ENCODE peak calls at places on chromosomes 1 and 21, in ten cellular contexts. H, B, K, U, P, N, Z, Q, D and M are unnamed samples.

GRCh38 chr1:10398278-10398733 is 558 bp upstream of the PGD start:
- DNase-seq in B (no peak), D (no peak), N (no peak), Q (no peak), U (no peak), K (no peak), H (no peak), Z (no peak), P (no peak), M (no peak)

GRCh38 chr1:190494451-190494850 is 16.8 kb upstream of the BRINP3 start:
- DNase-seq in Z (no peak), H (no peak), D (no peak), Q (no peak), N (no peak), B (no peak), U (no peak), P (no peak), K (no peak), M (no peak)

GRCh38 chr1:95287078-95287477 is 53.1 kb downstream of the RWDD3 start:
- DNase-seq in P (no peak), Z (no peak), D (no peak), H (no peak), U (peak; percentile 16), B (no peak), N (no peak), Q (no peak), K (no peak), M (no peak)

GRCh38 chr21:38258803-38259485 is 2.2 kb downstream of the KCNJ15 start:
- DNase-seq in N (peak; percentile 98), H (no peak), B (no peak), D (no peak), K (no peak), Z (no peak), P (no peak), U (peak; percentile 87), Q (peak; percentile 91), M (no peak)

GRCh38 chr1:156160744-156161181 is 7.4 kb downstream of the SEMA4A start:
- DNase-seq in P (peak; percentile 82), H (no peak), U (no peak), N (peak; percentile 58), D (peak; percentile 78), Z (peak; percentile 64), B (peak; percentile 93), K (peak; percentile 81), Q (peak; percentile 57), M (peak; percentile 59)

GRCh38 chr1:202586018-202586821 is 124.0 kb downstream of the SYT2 start:
- DNase-seq in Z (peak; percentile 62), B (no peak), H (peak; percentile 33), P (peak; percentile 22), U (no peak), Q (peak; percentile 36), K (peak; percentile 28), D (peak; percentile 62), N (peak; percentile 38), M (no peak)

GRCh38 chr1:3863231-3863935 is 6.1 kb downstream of the DFFB start:
- DNase-seq in B (no peak), N (no peak), Z (no peak), K (no peak), P (no peak), Q (no peak), H (no peak), D (no peak), U (no peak), M (no peak)

GRCh38 chr1:199843856-199844255 is 183.7 kb upstream of the NR5A2 start:
- DNase-seq in U (peak; percentile 19), H (no peak), P (no peak), D (peak; percentile 67), B (no peak), Q (peak; percentile 21), K (no peak), Z (no peak), N (peak; percentile 36), M (no peak)

GRCh38 chr1:109723351-109723750 is 11.3 kb downstream of the GSTM5 start:
- DNase-seq in D (no peak), K (no peak), B (no peak), Q (peak; percentile 4), Z (no peak), H (no peak), U (no peak), N (peak; percentile 6), P (no peak), M (no peak)

GRCh38 chr21:18524097-18524496 is 120.5 kb upstream of the TMPRSS15 start:
- DNase-seq in P (no peak), Q (no peak), Z (no peak), K (no peak), D (no peak), B (no peak), N (no peak), H (no peak), U (no peak), M (no peak)

GRCh38 chr1:94746635-94747525 is 73.3 kb upstream of the SLC44A3 start:
- DNase-seq in U (no peak), Z (no peak), K (no peak), B (no peak), Q (no peak), N (no peak), P (peak; percentile 43), H (no peak), D (no peak), M (no peak)

GRCh38 chr21:29219165-29219770 is 79.5 kb upstream of the BACH1 start:
- DNase-seq in K (peak; percentile 39), D (no peak), U (no peak), H (no peak), Q (no peak), Z (no peak), N (peak; percentile 47), P (peak; percentile 70), B (no peak), M (no peak)

GRCh38 chr1:11858968-11859871 is 475 bp upstream of the NPPB start:
- DNase-seq in P (peak; percentile 63), Q (peak; percentile 33), B (peak; percentile 66), D (peak; percentile 61), K (peak; percentile 37), N (peak; percentile 49), Z (peak; percentile 88), H (no peak), U (peak; percentile 37), M (peak; percentile 61)

GRCh38 chr1:62528015-62528414 is 69.3 kb upstream of the ANGPTL3 start:
- DNase-seq in H (no peak), N (no peak), Z (no peak), B (peak; percentile 32), U (no peak), Q (no peak), K (peak; percentile 20), P (peak; percentile 61), D (peak; percentile 69), M (no peak)

GRCh38 chr1:172122381-172122780 is 281.1 kb downstream of the DNM3 start:
- DNase-seq in U (no peak), Q (no peak), Z (no peak), K (no peak), P (no peak), H (no peak), N (no peak), B (no peak), D (no peak), M (no peak)

DNA sequence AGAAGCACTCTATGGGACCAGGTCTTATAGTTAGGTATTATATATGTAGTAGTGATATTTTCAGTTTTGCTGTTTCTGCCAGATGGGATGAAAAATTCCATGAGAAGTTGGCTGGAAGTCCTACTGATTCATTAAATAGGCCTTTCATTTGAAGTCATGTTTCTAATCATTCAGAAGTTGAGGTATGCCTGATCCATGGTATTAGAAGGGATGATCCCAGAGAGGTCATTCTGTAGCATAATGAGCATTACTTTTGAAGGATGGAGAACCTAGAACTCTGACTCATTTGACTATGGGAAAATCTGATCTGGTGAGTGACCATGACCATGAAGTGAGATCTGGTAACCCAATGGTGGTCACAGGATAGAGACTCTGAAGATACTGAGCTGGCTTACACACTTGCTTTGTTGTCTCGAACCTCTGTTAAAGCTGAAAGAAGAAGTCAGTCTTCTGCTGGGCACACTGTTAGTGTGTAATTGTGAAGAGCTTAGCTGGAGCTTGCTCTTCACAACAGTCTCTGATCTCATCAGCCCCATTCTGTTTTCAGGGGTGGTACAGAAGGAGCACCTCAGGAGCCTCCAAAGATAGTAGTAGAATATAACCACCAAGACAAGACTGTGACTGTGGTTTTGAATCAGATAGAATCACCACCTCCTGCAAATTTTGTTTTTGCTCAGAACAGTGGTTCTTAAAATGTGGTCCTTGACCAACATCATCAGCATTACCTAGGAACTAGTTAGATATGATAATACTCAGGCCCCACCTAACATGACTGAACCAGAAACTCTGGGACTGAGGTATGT is 9.0 kb downstream of the MGST3 start:
- DNase-seq in P (no peak), N (peak; percentile 52), Z (no peak), U (no peak), D (no peak), B (no peak), K (no peak), H (no peak), Q (peak; percentile 40), M (no peak)
- H3K4me1 ChIP-seq in P (peaks cover 35% of the 10 kb centered on the region), N (peaks cover 11% of the 10 kb centered on the region), Z (no peaks in the 10 kb centered on the region), U (peaks cover 60% of the 10 kb centered on the region), D (peaks cover 15% of the 10 kb centered on the region), B (peaks cover 4% of the 10 kb centered on the region), K (no peaks in the 10 kb centered on the region), H (no peaks in the 10 kb centered on the region), Q (peaks cover 5% of the 10 kb centered on the region), M (peaks cover 9% of the 10 kb centered on the region)

GRCh38 chr1:153340356-153340755 is 8.3 kb downstream of the PGLYRP4 start:
- DNase-seq in N (no peak), B (no peak), Z (no peak), H (no peak), D (no peak), P (no peak), Q (no peak), K (no peak), U (no peak), M (no peak)
- H3K9me3 ChIP-seq in N (no peaks in the 10 kb centered on the region), B (no peaks in the 10 kb centered on the region), Z (no peaks in the 10 kb centered on the region), H (no peaks in the 10 kb centered on the region), D (no peaks in the 10 kb centered on the region), P (no peaks in the 10 kb centered on the region), Q (no peaks in the 10 kb centered on the region), K (no peaks in the 10 kb centered on the region), U (no peaks in the 10 kb centered on the region), M (no peaks in the 10 kb centered on the region)

DNA sequence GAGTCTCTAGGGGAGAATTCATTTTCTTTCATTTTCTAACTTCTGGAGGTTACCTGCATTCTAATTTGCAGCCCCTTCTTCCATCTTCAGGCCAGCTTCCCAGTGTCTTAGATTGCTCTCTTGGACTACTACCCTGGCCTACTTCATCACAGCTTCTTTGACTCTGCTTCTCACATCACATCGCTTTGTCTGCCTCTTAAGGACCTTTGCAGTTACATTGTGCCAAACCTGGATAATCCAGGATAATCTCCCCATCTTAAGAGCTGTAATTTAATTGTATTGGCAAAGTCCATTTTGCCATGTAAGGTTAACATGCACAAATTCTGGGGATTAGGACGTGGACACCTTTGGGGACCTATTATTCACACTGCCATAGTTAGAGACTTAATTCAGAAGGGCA is 18.4 kb downstream of the RNF2 start:
- DNase-seq in H (no peak), U (no peak), K (no peak), B (no peak), P (no peak), D (no peak), Z (no peak), N (no peak), Q (no peak), M (no peak)
- H3K4me1 ChIP-seq in H (peaks cover 2% of the 10 kb centered on the region), U (no peaks in the 10 kb centered on the region), K (no peaks in the 10 kb centered on the region), B (peaks cover 6% of the 10 kb centered on the region), P (peaks cover 23% of the 10 kb centered on the region), D (no peaks in the 10 kb centered on the region), Z (no peaks in the 10 kb centered on the region), N (no peaks in the 10 kb centered on the region), Q (peaks cover 4% of the 10 kb centered on the region), M (peaks cover 2% of the 10 kb centered on the region)

DNA sequence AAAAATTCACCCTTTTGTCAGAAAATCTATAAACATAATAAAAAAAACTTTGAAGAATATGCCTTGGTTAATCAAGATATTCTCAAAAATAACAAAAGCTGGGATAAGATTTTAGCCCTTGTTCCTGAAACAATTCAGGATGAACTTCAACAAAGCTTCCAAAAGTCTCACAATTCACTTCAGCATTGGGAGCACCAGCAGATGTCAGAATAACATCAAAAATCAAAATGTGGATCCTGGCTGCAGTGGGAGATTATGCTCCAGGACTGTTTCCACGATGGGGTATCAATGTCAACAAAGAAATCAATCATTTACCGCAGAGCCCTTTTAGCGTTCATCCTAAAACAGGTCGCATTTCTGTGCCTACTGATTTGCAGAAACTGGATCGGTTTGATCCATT is 35.2 kb downstream of the ZNF670 start:
- DNase-seq in D (no peak), K (no peak), U (no peak), N (no peak), B (no peak), Z (no peak), P (no peak), H (no peak), Q (no peak), M (no peak)
- H3K9me3 ChIP-seq in D (no peaks in the 10 kb centered on the region), K (no peaks in the 10 kb centered on the region), U (peaks cover 84% of the 10 kb centered on the region), N (peaks cover 49% of the 10 kb centered on the region), B (peaks cover 8% of the 10 kb centered on the region), Z (peaks cover 28% of the 10 kb centered on the region), P (no peaks in the 10 kb centered on the region), H (peaks cover 82% of the 10 kb centered on the region), Q (peaks cover 33% of the 10 kb centered on the region), M (peaks cover 34% of the 10 kb centered on the region)